ENCODE peak calls at places on chromosomes 6 and 20, in five cellular contexts. I, B, A, L and C are unnamed samples.

GRCh38 chr6:36851149-36851614 is 11.9 kb upstream of the CPNE5 start:
- DNase-seq in I (no peak), B (peak; percentile 45), A (no peak), L (peak; percentile 70), C (peak; percentile 86)

GRCh38 chr6:30319146-30319835 is 7.4 kb upstream of the TRIM39 start:
- DNase-seq in I (no peak), B (no peak), A (no peak), L (no peak), C (no peak)

GRCh38 chr6:7841781-7842468 is 68.7 kb downstream of the TXNDC5 start:
- DNase-seq in I (no peak), B (no peak), A (no peak), L (no peak), C (no peak)

GRCh38 chr20:48794360-48794759 is 33.4 kb downstream of the PREX1 start:
- DNase-seq in I (peak; percentile 33), B (peak; percentile 46), A (no peak), L (no peak), C (peak; percentile 44)

GRCh38 chr6:139654888-139655782 is 280.7 kb upstream of the CITED2 start:
- DNase-seq in I (no peak), B (no peak), A (no peak), L (no peak), C (no peak)

GRCh38 chr6:143727035-143727434 is 49.3 kb downstream of the PHACTR2 start:
- DNase-seq in I (no peak), B (no peak), A (no peak), L (no peak), C (no peak)

GRCh38 chr6:5135783-5136376 is 50.7 kb downstream of the PPP1R3G start:
- DNase-seq in I (no peak), B (no peak), A (peak; percentile 20), L (peak; percentile 40), C (no peak)

GRCh38 chr6:53896237-53896636 is 101.4 kb downstream of the LRRC1 start:
- DNase-seq in I (no peak), B (no peak), A (no peak), L (no peak), C (no peak)

GRCh38 chr20:43669332-43669731 is 2.4 kb downstream of the MYBL2 start:
- DNase-seq in I (no peak), B (no peak), A (no peak), L (no peak), C (no peak)

GRCh38 chr20:60006261-60006660 is 48.0 kb downstream of the CDH26 start:
- DNase-seq in I (no peak), B (no peak), A (no peak), L (no peak), C (no peak)

GRCh38 chr6:139014945-139015344 is 13.6 kb upstream of the ABRACL start:
- DNase-seq in I (no peak), B (no peak), A (no peak), L (no peak), C (no peak)

GRCh38 chr20:63187338-63188158 is 28.4 kb downstream of the YTHDF1 start:
- DNase-seq in I (no peak), B (no peak), A (no peak), L (no peak), C (no peak)

GRCh38 chr6:157054531-157054979 is 268.8 kb downstream of the TMEM242 start:
- DNase-seq in I (no peak), B (no peak), A (no peak), L (peak; percentile 40), C (no peak)

GRCh38 chr6:5082487-5083306 is 2.4 kb upstream of the PPP1R3G start:
- DNase-seq in I (no peak), B (no peak), A (no peak), L (no peak), C (no peak)